ENCODE peak calls at places on chromosomes 16 and 17, in seven cellular contexts. M is heart right ventricle, R is left ventricle myocardium inferior, I is IMR-90, V is heart left ventricle, T is mesothelial cell of epicardium, P is prostate gland. C is an unnamed sample.

GRCh38 chr16:10754941-10755340 is 11.3 kb downstream of the NUBP1 start:
- DNase-seq in M (no peak), R (no peak), I (peak), V (no peak), T (no peak), P (no peak), C (no peak)

GRCh38 chr17:76700627-76701470 is 9.9 kb downstream of the MXRA7 start:
- DNase-seq in M (peak), R (peak), I (peak), V (peak), T (no peak), P (peak), C (no peak)

GRCh38 chr17:60102632-60103047 is 23.9 kb upstream of the HEATR6 start:
- DNase-seq in M (no peak), R (no peak), I (peak), V (peak), T (no peak), P (peak), C (no peak)

GRCh38 chr16:55663225-55663624 is 7.4 kb downstream of the SLC6A2 start:
- DNase-seq in M (no peak), R (no peak), I (no peak), V (no peak), T (no peak), P (no peak), C (no peak)

GRCh38 chr17:63517825-63518534 is 5.2 kb upstream of the KCNH6 start:
- DNase-seq in M (no peak), R (no peak), I (no peak), V (no peak), T (no peak), P (no peak), C (no peak)

GRCh38 chr16:15576960-15577958 is 65.7 kb downstream of the MARF1 start:
- DNase-seq in M (no peak), R (no peak), I (no peak), V (no peak), T (no peak), P (peak), C (no peak)

GRCh38 chr16:27287887-27288286 is 19.3 kb upstream of the NSMCE1 start:
- DNase-seq in M (no peak), R (no peak), I (no peak), V (no peak), T (no peak), P (no peak), C (peak)

GRCh38 chr16:1474047-1474446 is 781 bp downstream of the CLCN7 start:
- DNase-seq in M (no peak), R (no peak), I (no peak), V (no peak), T (no peak), P (no peak), C (no peak)

GRCh38 chr17:29569245-29569950 is 897 bp downstream of the TP53I13 start:
- DNase-seq in M (peak), R (no peak), I (peak), V (peak), T (peak), P (no peak), C (peak)

GRCh38 chr16:10178079-10178478 is 4.1 kb downstream of the GRIN2A start:
- DNase-seq in M (no peak), R (no peak), I (no peak), V (no peak), T (no peak), P (no peak), C (no peak)

DNA sequence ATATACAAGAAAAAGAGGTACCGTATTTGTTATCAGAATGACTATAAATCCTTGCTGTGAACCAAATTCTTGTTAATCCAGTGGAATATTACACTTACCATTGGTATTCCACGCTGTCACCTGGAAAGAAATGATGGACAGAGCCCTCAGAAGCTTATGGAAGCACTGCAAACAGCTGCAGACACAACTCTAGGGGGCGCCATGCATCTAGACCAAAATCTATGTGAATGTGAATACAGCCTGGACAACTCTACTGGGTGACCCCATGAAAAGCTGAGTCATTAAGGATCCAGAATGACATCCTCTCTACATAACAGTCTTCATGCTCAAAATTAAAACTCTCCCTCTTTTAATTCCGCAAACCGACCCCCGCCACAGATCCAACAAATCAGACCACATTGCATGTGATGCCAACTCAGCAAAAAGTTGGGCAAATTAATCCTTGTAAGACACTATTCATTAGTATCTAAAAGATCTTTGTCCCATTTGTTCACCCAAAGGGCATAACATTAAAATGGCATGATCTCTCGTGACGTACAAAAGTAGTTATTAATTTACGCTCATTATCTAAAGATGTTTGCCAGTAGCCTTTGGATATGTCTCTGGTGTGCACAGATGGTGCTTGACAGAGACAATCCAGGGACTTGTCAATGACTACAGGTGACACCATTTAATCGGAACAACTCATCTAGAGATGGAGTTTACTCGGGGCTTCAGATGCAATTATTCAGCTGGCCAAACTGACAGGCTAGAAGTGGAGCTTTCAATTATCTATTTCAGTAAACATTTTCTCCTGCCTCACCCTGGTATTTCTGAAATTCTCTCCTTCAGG is 552.7 kb upstream of the PSMD7 start:
- DNase-seq in M (no peak), R (no peak), I (no peak), V (no peak), T (no peak), P (no peak), C (no peak)
- TF ChIP-seq CTCF in M (no peak), R (peak), I (no peak), V (no peak), T (no peak), P (peak), C (peak)

GRCh38 chr17:6574689-6575595 is 18.6 kb upstream of the PITPNM3 start:
- DNase-seq in M (peak), R (peak), I (peak), V (peak), T (no peak), P (no peak), C (peak)
- TF ChIP-seq CTCF in M (no peak), R (peak), I (no peak), V (no peak), T (no peak), P (no peak), C (no peak)

DNA sequence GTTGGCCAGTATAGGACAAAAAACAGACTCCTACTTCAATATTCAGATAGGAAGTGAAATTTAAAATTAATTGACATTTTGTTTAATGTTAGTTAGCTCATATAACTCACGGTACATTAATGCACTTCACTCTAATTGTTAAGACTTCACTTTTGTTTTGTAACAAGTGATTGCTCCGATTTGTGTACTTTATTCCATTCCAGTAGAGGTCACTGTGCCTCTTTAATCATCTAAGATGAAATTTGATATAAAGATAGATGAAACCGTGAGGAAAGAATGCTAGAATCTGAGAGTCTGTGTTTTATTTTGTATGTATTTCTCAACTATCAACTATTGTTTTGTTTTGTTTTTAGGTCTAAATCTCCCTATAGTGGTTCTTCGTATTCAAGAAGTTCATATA is 29.0 kb downstream of the RBBP6 start:
- DNase-seq in M (no peak), R (no peak), I (peak), V (no peak), T (no peak), P (no peak), C (no peak)
- TF ChIP-seq CTCF in M (no peak), R (peak), I (peak), V (no peak), T (no peak), P (no peak), C (peak)

GRCh38 chr16:81582655-81583441 is 138.2 kb downstream of the CMIP start:
- DNase-seq in M (no peak), R (no peak), I (no peak), V (no peak), T (no peak), P (no peak), C (no peak)

GRCh38 chr16:81585785-81586184 is 141.2 kb downstream of the CMIP start:
- DNase-seq in M (no peak), R (no peak), I (no peak), V (no peak), T (no peak), P (no peak), C (no peak)

GRCh38 chr16:81581107-81581506 is 136.5 kb downstream of the CMIP start:
- DNase-seq in M (no peak), R (no peak), I (no peak), V (no peak), T (no peak), P (peak), C (no peak)

GRCh38 chr16:81586421-81586820 is 141.8 kb downstream of the CMIP start:
- DNase-seq in M (no peak), R (no peak), I (peak), V (no peak), T (no peak), P (no peak), C (no peak)

DNA sequence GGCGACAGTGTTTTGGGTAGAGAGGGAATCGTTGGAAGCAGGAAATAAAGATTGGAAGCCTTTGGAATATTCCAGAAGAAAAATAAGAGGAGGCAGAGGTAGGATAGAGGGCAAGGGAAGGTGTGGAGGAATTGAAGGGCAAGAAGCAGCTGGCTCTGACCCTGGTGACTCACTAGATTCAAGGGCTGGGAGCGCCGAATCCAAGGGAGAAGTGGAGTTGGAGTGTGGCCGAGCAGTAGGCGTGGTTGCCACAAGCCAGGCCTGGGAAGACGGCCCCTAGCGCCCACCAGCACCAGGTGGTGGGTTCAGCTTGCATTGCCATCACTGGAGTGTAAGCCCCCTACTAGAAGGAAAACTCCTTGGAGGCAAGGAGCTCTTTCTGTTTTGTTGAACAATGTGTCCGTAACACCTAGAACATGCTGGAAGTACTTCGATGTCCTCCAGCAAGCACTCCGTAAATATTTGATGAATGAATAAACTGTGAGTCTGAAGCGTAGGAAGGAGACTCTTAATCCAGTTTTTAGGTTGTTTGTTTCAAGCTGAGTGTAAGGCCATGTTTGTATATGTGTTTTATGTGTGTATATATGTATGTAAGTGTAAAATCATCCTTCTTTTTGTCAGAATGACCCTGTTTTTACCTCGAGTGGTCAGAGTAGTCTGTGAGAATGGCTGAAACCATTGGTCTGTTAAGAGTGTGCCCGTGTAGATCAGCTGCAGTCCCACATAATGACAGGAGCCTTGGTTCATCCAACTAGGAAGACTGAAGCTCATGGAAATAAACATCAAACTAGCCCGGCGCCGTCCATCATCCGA is 139.5 kb downstream of the CMIP start:
- DNase-seq in M (no peak), R (no peak), I (peak), V (no peak), T (no peak), P (no peak), C (no peak)
- TF ChIP-seq CTCF in M (no peak), R (no peak), I (no peak), V (no peak), T (no peak), P (no peak), C (no peak)

DNA sequence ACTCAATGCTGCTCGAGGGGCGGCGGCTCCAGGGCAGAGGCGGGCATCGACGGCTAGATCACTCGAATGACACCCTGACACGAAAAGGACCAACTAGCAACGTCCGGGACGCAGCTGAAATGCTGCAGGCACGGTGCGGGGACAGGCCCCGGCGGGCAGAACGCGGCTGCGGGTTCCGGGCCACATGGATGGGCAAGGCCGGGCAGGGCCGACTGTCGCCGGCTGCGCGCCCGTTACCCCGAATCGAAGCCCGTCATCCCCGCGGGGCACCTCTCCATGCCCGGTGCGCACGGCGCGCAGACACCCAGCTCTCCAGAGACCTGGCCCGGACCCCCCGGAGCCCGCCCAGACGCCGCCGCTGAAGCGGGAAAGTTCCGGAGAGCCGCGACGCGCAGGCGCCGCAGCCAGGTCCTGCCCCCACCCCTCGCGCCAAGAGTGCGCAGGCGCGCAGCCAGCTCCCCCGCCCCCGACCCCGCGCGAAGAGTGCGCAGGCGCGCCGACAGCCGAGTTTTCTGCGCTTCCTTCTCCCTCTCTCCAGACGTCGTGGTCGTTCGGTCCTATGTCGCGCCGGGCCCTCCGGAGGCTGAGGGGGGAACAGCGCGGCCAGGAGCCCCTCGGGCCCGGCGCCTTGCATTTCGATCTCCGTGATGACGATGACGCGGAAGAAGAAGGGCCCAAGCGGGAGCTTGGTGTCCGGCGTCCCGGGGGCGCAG is at the start of gene TCF25:
- DNase-seq in M (peak), R (peak), I (peak), V (peak), T (peak), P (peak), C (peak)
- TF ChIP-seq CTCF in M (no peak), R (no peak), I (no peak), V (no peak), T (no peak), P (no peak), C (peak)